ENCODE peak calls at places on chromosome 2, in five cellular contexts. H is astrocyte, W is HepG2, A is HCT116, Z is endothelial cell of umbilical vein. O is an unnamed sample. For H3K9me3, the result is how much of the 10 kb centered on the place peaks cover.

GRCh38 chr2:9778012-9778411 is 65.3 kb upstream of the TAF1B start:
- DNase-seq in H (no peak), W (no peak), A (peak), Z (no peak), O (no peak)

GRCh38 chr2:1745171-1746023 is 1.1 kb upstream of the PXDN start:
- DNase-seq in H (no peak), W (no peak), A (no peak), Z (no peak), O (no peak)

GRCh38 chr2:101152195-101153076 is 1.3 kb upstream of the TBC1D8 start:
- DNase-seq in H (no peak), W (peak), A (peak), Z (peak), O (peak)

GRCh38 chr2:179579744-179580143 is 281.7 kb downstream of the ZNF385B start:
- DNase-seq in H (no peak), W (peak), A (no peak), Z (no peak), O (no peak)

GRCh38 chr2:157440404-157441071 is 3.4 kb downstream of the CYTIP start:
- DNase-seq in H (no peak), W (no peak), A (no peak), Z (no peak), O (no peak)

GRCh38 chr2:86580560-86580959 is 17.3 kb upstream of the CHMP3 start:
- DNase-seq in H (no peak), W (no peak), A (no peak), Z (no peak), O (no peak)

GRCh38 chr2:174997110-174997509 is 8.1 kb downstream of the CHN1 start:
- DNase-seq in H (no peak), W (no peak), A (no peak), Z (no peak), O (peak)

GRCh38 chr2:173720310-173720709 is 244.9 kb downstream of the SP3 start:
- DNase-seq in H (peak), W (no peak), A (no peak), Z (no peak), O (peak)

GRCh38 chr2:121999273-121999672 is 243.8 kb downstream of the TSN start:
- DNase-seq in H (peak), W (no peak), A (no peak), Z (peak), O (peak)
- H3K9ac ChIP-seq in H (no peak), W (no peak), A (no peak), Z (no peak), O (no peak)

GRCh38 chr2:201523506-201523905 is 72.0 kb downstream of the STRADB start:
- DNase-seq in H (peak), W (no peak), A (no peak), Z (no peak), O (peak)
- H3K9me3 ChIP-seq in H (under half), W (under half), A (under half), Z (under half), O (under half)

GRCh38 chr2:42171396-42171971 is 2.3 kb downstream of the EML4 start:
- DNase-seq in H (no peak), W (peak), A (no peak), Z (no peak), O (peak)
- H3K27ac ChIP-seq in H (no peak), W (peak), A (no peak), Z (no peak), O (peak)

DNA sequence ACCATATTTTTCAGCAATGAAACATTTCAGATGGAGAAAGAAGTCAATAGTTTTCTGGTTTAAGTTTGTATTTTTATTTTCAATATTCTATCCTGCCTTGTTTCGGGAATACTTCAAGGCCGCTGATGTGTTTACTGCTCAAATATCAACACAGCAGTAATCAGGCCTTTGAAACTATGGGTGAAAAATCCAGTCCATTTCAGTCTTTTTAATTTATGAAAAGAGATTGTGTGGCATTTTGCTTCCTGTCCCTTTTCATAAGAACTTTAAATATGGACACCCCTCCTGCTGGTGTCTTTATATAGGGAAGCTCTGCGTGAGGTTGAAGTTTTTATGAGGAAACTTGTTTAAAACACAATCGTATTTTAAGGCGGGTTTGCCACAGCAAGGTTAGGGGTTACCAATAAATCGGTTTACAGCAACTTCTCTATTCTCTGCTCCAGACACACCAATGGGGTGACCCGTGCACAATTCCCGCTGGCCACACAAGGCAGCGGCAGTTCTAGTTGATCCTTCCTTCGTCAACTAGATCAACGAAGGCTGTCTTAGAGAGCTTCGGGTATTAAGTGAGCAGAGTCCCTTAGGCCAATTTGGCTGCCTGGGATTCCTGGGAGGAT is 1.2 kb upstream of the TANC1 start:
- DNase-seq in H (no peak), W (no peak), A (no peak), Z (no peak), O (no peak)
- H3K9ac ChIP-seq in H (peak), W (no peak), A (peak), Z (peak), O (peak)

DNA sequence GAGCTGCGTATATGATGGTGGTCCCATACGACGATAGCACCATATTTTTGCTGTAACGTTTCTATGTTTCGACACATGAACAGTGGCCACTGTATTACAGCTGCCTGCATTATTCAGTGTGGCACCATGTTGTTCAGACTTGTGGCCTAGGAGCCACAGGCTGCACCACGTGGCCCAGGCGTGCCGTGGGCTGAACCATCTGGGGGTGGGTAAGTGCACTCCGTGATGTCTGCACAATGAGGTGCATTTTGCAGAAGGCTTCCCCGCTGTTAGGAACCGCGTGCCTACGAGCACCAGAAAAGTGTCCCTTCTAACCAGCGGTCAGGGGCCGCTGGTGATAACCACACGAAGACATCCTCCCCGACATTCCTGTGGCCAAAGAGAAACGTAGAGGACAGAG is 433.7 kb upstream of the MYT1L start:
- DNase-seq in H (no peak), W (no peak), A (no peak), Z (no peak), O (no peak)
- H3K9me3 ChIP-seq in H (under half), W (under half), A (under half), Z (under half), O (under half)

DNA sequence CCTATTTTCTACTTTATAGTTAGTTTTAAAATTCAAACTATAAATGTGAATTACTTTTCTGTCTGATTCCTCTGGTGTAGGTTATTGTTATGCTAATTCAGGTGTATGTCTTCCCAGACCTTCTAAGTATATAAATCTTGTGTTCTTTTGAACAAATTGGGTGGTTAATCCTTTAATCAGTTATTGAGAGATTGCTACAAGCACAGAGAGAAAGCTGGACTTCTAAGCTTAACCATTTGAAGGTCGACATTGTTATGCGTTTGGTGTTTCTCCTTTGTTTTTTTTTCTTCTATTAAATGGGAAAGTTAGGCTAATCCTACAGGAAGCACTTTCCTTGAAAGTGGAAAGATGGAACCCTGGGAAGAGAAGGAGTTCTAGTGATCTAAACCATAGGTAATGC is 592.6 kb downstream of the SLC4A3 start:
- DNase-seq in H (no peak), W (no peak), A (no peak), Z (no peak), O (no peak)
- H3K27ac ChIP-seq in H (no peak), W (no peak), A (no peak), Z (no peak), O (no peak)

GRCh38 chr2:226440119-226440917 is 359.3 kb downstream of the IRS1 start:
- DNase-seq in H (peak), W (peak), A (no peak), Z (no peak), O (peak)
- H3K9ac ChIP-seq in H (no peak), W (no peak), A (no peak), Z (no peak), O (no peak)

DNA sequence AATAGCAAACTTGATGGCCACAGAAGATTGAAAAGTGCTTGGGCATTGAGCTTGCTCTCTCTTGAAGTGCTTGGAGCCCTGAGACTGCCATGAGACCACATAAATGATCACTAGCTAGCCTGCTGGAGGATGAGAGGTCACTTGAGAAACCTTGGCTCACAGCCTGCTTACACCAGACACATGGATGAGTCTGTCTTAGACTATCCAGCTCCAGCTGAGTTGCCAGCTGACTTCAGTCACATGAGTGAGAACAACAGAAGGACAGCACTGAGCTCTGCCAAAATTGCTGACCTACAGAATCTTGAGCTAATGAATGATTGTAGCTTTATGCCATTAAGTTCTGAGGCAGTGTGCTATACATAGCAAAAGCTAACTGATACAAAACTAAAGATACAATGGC is 18.1 kb downstream of the NABP1 start:
- DNase-seq in H (peak), W (no peak), A (no peak), Z (no peak), O (peak)
- H3K9me3 ChIP-seq in H (under half), W (under half), A (under half), Z (under half), O (under half)